ENCODE peak calls at places on chromosomes 2 and 18, in five cellular contexts. S, D, R, M and V are unnamed samples.

GRCh38 chr18:79697976-79698375 is 18.4 kb downstream of the CTDP1 start:
- DNase-seq in S (no peak), D (no peak), R (no peak), M (no peak), V (no peak)

GRCh38 chr18:9188359-9189231 is 52.0 kb downstream of the ANKRD12 start:
- DNase-seq in S (no peak), D (no peak), R (no peak), M (no peak), V (no peak)

GRCh38 chr18:21513292-21513691 is 87.2 kb downstream of the ESCO1 start:
- DNase-seq in S (no peak), D (no peak), R (no peak), M (no peak), V (no peak)

GRCh38 chr2:24304621-24305020 is 55.7 kb downstream of the ITSN2 start:
- DNase-seq in S (no peak), D (no peak), R (no peak), M (no peak), V (no peak)

GRCh38 chr2:42935692-42936631 is 143.6 kb upstream of the HAAO start:
- DNase-seq in S (no peak), D (no peak), R (no peak), M (no peak), V (peak; percentile 29)

GRCh38 chr2:231540017-231540416 is 9.8 kb upstream of the NMUR1 start:
- DNase-seq in S (no peak), D (no peak), R (no peak), M (no peak), V (no peak)

GRCh38 chr2:174581543-174581942 is 16.1 kb downstream of the WIPF1 start:
- DNase-seq in S (no peak), D (no peak), R (no peak), M (no peak), V (no peak)

GRCh38 chr2:148391324-148391723 is 253.2 kb upstream of the EPC2 start:
- DNase-seq in S (peak; percentile 50), D (no peak), R (no peak), M (no peak), V (no peak)

GRCh38 chr2:36058953-36059352 is 296.6 kb upstream of the CRIM1 start:
- DNase-seq in S (no peak), D (no peak), R (no peak), M (no peak), V (no peak)

GRCh38 chr2:169143998-169144397 is 74.6 kb downstream of the DHRS9 start:
- DNase-seq in S (no peak), D (no peak), R (no peak), M (no peak), V (no peak)

GRCh38 chr2:67616749-67617148 is 219.6 kb downstream of the ETAA1 start:
- DNase-seq in S (no peak), D (no peak), R (no peak), M (no peak), V (no peak)

GRCh38 chr2:65193446-65193845 is 34.2 kb upstream of the ACTR2 start:
- DNase-seq in S (no peak), D (no peak), R (no peak), M (no peak), V (no peak)

GRCh38 chr2:118902279-118903028 is 39.5 kb upstream of the MARCO start:
- DNase-seq in S (peak; percentile 70), D (no peak), R (no peak), M (no peak), V (no peak)

GRCh38 chr2:61091485-61091884 is 25.8 kb downstream of the SANBR start:
- DNase-seq in S (no peak), D (no peak), R (no peak), M (no peak), V (no peak)

GRCh38 chr18:78780719-78781600 is 198.7 kb upstream of the SALL3 start:
- DNase-seq in S (no peak), D (no peak), R (no peak), M (no peak), V (no peak)

GRCh38 chr2:47299555-47299954 is 103.4 kb upstream of the MSH2 start:
- DNase-seq in S (peak; percentile 89), D (no peak), R (no peak), M (no peak), V (no peak)

GRCh38 chr2:213010106-213010779 is 141.2 kb downstream of the IKZF2 start:
- DNase-seq in S (no peak), D (no peak), R (peak; percentile 25), M (no peak), V (no peak)

GRCh38 chr2:201148434-201148833 is 32.5 kb downstream of the CFLAR start:
- DNase-seq in S (no peak), D (no peak), R (no peak), M (no peak), V (no peak)

GRCh38 chr2:201152517-201152916 is 30.4 kb upstream of the CASP10 start:
- DNase-seq in S (no peak), D (no peak), R (no peak), M (no peak), V (no peak)

GRCh38 chr2:201150454-201151020 is 32.4 kb upstream of the CASP10 start:
- DNase-seq in S (no peak), D (no peak), R (no peak), M (no peak), V (no peak)

GRCh38 chr2:201151127-201152074 is 31.5 kb upstream of the CASP10 start:
- DNase-seq in S (peak; percentile 87), D (no peak), R (no peak), M (no peak), V (peak; percentile 12)

GRCh38 chr2:201149064-201149820 is 33.3 kb downstream of the CFLAR start:
- DNase-seq in S (peak; percentile 92), D (no peak), R (no peak), M (no peak), V (no peak)
- H3K27ac ChIP-seq in S (peak overlapping the region; percentile 97), D (peak overlapping the region; percentile 63), R (peak overlapping the region; percentile 32), M (no peak overlapping the region), V (peak overlapping the region; percentile 31)

GRCh38 chr2:238775591-238775990 is 72.3 kb upstream of the TWIST2 start:
- DNase-seq in S (no peak), D (no peak), R (no peak), M (no peak), V (no peak)

GRCh38 chr2:238771639-238772038 is 76.2 kb upstream of the TWIST2 start:
- DNase-seq in S (no peak), D (no peak), R (no peak), M (no peak), V (no peak)

GRCh38 chr2:238774980-238775509 is 72.8 kb upstream of the TWIST2 start:
- DNase-seq in S (no peak), D (no peak), R (no peak), M (no peak), V (no peak)

GRCh38 chr2:238772635-238773297 is 75.1 kb upstream of the TWIST2 start:
- DNase-seq in S (no peak), D (no peak), R (peak; percentile 29), M (no peak), V (no peak)

GRCh38 chr2:238773472-238773871 is 74.4 kb upstream of the TWIST2 start:
- DNase-seq in S (no peak), D (no peak), R (no peak), M (no peak), V (no peak)
- H3K9me3 ChIP-seq in S (no peaks in the 10 kb centered on the region), D (no peaks in the 10 kb centered on the region), R (no peaks in the 10 kb centered on the region), M (no peaks in the 10 kb centered on the region), V (no peaks in the 10 kb centered on the region)

GRCh38 chr18:67242001-67242400 is 274.5 kb downstream of the DSEL start:
- DNase-seq in S (no peak), D (no peak), R (no peak), M (no peak), V (no peak)

GRCh38 chr18:67239826-67240225 is 276.7 kb downstream of the DSEL start:
- DNase-seq in S (no peak), D (no peak), R (no peak), M (no peak), V (no peak)

GRCh38 chr18:67241292-67241691 is 275.2 kb downstream of the DSEL start:
- DNase-seq in S (no peak), D (no peak), R (no peak), M (no peak), V (no peak)

DNA sequence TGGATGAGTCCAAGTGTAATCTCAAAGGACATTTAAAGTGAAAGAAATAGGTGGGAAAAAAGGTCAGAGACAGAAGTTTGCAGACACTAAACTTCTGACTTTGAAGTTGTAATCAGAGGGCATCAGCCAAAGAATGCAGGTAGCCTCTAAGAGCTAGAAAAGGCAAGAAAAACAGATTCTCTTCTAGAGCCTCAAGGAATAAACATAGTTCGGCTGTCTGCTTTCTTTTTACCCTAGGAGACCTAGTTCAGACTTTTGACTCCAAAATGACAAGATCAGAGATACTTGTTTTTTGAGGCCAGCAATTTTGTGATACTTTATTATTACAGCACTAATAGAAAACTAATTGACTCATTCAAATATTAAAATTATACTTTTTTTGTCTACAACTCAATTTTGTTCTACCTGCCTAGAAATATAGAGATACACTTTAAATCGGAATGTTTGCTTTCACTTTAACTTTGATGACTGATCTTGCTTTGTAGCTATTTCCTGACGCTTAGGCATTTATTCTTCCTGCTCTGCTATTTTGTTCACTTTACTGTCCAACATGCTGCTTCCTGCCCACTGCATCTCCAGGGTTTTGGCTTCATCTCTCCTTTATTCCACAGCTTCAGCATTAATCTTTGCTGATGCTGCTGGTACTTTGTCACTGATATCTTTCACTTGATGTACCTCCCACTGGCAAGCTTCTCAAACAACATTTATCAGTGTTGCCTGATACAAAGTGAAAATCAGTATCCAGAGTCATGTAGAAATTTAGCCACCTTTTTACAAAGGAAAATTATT is 272.5 kb downstream of the DSEL start:
- DNase-seq in S (no peak), D (no peak), R (no peak), M (no peak), V (no peak)
- H3K4me3 ChIP-seq in S (no peak overlapping the region), D (peak overlapping the region; percentile 18), R (no peak overlapping the region), M (no peak overlapping the region), V (peak overlapping the region; percentile 45)

DNA sequence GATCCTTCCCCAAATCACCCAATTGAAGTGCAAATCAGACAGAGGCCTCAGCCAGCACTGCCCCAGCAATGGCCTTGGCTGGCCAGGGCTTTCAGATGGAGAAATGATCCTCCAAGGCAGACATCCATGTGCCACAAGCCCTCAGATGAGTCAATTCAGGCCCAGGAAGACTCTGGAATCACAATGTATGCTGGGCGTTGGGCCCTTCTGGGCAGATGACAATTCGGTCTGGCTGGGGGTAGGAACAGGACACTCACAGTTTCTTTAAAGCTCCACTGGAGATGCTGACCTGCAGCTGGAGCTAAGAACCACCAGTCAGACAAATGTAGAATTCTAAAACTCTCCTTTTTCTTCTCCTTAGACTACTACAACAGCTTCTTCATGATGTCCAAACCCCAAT is 7.1 kb upstream of the CRYGC start:
- DNase-seq in S (no peak), D (no peak), R (no peak), M (no peak), V (no peak)
- H3K27ac ChIP-seq in S (no peak overlapping the region), D (no peak overlapping the region), R (no peak overlapping the region), M (no peak overlapping the region), V (no peak overlapping the region)

GRCh38 chr2:115369380-115369779 is 926.9 kb downstream of the DPP10 start:
- DNase-seq in S (no peak), D (no peak), R (no peak), M (no peak), V (no peak)

GRCh38 chr2:115359550-115359949 is 917.1 kb downstream of the DPP10 start:
- DNase-seq in S (no peak), D (no peak), R (no peak), M (no peak), V (no peak)

DNA sequence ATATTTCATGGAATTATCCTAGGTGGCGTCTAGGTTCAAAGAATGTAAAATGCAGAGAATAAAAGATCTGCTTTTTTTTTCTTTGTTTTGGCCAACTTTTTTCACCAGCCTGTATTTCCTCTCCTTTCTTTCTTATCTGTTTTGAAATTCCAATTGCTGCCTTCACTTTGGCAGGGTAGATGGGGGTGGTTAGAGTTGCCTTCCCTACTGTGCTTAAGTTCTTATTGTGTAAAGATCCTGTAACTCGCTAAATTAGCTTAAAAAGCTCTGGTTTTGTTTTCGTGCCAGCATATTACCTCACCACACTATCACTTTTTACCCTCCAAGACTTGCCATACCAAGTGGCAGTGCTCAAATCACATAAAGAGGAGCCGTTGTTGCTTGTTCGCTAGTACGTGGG is 921.6 kb downstream of the DPP10 start:
- DNase-seq in S (no peak), D (no peak), R (no peak), M (no peak), V (no peak)
- H3K9me3 ChIP-seq in S (no peaks in the 10 kb centered on the region), D (no peaks in the 10 kb centered on the region), R (no peaks in the 10 kb centered on the region), M (no peaks in the 10 kb centered on the region), V (peaks cover 22% of the 10 kb centered on the region)